ENCODE peak calls at places on chromosomes 12 and 14, in seven cellular contexts. One of them, this sample, is unnamed.
A peak's percentile ranks its signal among the peaks of the same experiment; 100 is the strongest.

GRCh38 chr14:50542941-50543418 is 10.6 kb upstream of the MAP4K5 start:
- DNase-seq in ovary: no peak
- DNase-seq in sigmoid colon: no peak
- DNase-seq in AG09309: no peak
- DNase-seq in colonic mucosa: peak; percentile 55
- DNase-seq in gastrocnemius medialis: no peak
- DNase-seq in A549: peak; percentile 59
- DNase-seq in this sample: no peak

GRCh38 chr12:110641512-110641911 is 27.6 kb downstream of the TCTN1 start:
- DNase-seq in ovary: peak; percentile 66
- DNase-seq in sigmoid colon: no peak
- DNase-seq in AG09309: peak; percentile 2
- DNase-seq in colonic mucosa: no peak
- DNase-seq in gastrocnemius medialis: peak; percentile 34
- DNase-seq in A549: no peak
- DNase-seq in this sample: no peak

GRCh38 chr14:75494898-75495297 is 27.4 kb upstream of the BATF start:
- DNase-seq in ovary: no peak
- DNase-seq in sigmoid colon: no peak
- DNase-seq in AG09309: no peak
- DNase-seq in colonic mucosa: no peak
- DNase-seq in gastrocnemius medialis: no peak
- DNase-seq in A549: no peak
- DNase-seq in this sample: no peak

GRCh38 chr14:52693532-52693931 is 1.8 kb downstream of the ERO1A start:
- DNase-seq in ovary: no peak
- DNase-seq in sigmoid colon: no peak
- DNase-seq in AG09309: no peak
- DNase-seq in colonic mucosa: no peak
- DNase-seq in gastrocnemius medialis: no peak
- DNase-seq in A549: no peak
- DNase-seq in this sample: no peak

GRCh38 chr14:53952533-53952932 is 4.1 kb downstream of the BMP4 start:
- DNase-seq in ovary: no peak
- DNase-seq in sigmoid colon: no peak
- DNase-seq in AG09309: no peak
- DNase-seq in colonic mucosa: peak; percentile 21
- DNase-seq in gastrocnemius medialis: no peak
- DNase-seq in A549: no peak
- DNase-seq in this sample: no peak

GRCh38 chr14:28603606-28604005 is 163.0 kb upstream of the FOXG1 start:
- DNase-seq in ovary: no peak
- DNase-seq in sigmoid colon: no peak
- DNase-seq in AG09309: no peak
- DNase-seq in colonic mucosa: no peak
- DNase-seq in gastrocnemius medialis: no peak
- DNase-seq in A549: peak; percentile 31
- DNase-seq in this sample: no peak

GRCh38 chr14:70987042-70987441 is 79.8 kb downstream of the PCNX1 start:
- DNase-seq in ovary: no peak
- DNase-seq in sigmoid colon: no peak
- DNase-seq in AG09309: no peak
- DNase-seq in colonic mucosa: no peak
- DNase-seq in gastrocnemius medialis: no peak
- DNase-seq in A549: no peak
- DNase-seq in this sample: no peak

GRCh38 chr14:28635387-28635786 is 131.2 kb upstream of the FOXG1 start:
- DNase-seq in ovary: no peak
- DNase-seq in sigmoid colon: no peak
- DNase-seq in AG09309: no peak
- DNase-seq in colonic mucosa: no peak
- DNase-seq in gastrocnemius medialis: no peak
- DNase-seq in A549: peak; percentile 29
- DNase-seq in this sample: peak; percentile 2

GRCh38 chr14:23281247-23281646 is 4.7 kb downstream of the HOMEZ start:
- DNase-seq in ovary: no peak
- DNase-seq in sigmoid colon: no peak
- DNase-seq in AG09309: no peak
- DNase-seq in colonic mucosa: no peak
- DNase-seq in gastrocnemius medialis: no peak
- DNase-seq in A549: no peak
- DNase-seq in this sample: no peak

GRCh38 chr14:23284654-23285529 is 1.0 kb downstream of the HOMEZ start:
- DNase-seq in ovary: no peak
- DNase-seq in sigmoid colon: no peak
- DNase-seq in AG09309: no peak
- DNase-seq in colonic mucosa: peak; percentile 34
- DNase-seq in gastrocnemius medialis: peak; percentile 36
- DNase-seq in A549: no peak
- DNase-seq in this sample: no peak

GRCh38 chr14:23285530-23286019 is 357 bp downstream of the HOMEZ start:
- DNase-seq in ovary: no peak
- DNase-seq in sigmoid colon: no peak
- DNase-seq in AG09309: no peak
- DNase-seq in colonic mucosa: peak; percentile 46
- DNase-seq in gastrocnemius medialis: no peak
- DNase-seq in A549: no peak
- DNase-seq in this sample: no peak

GRCh38 chr14:23286904-23287479 is 1.1 kb upstream of the HOMEZ start:
- DNase-seq in ovary: no peak
- DNase-seq in sigmoid colon: no peak
- DNase-seq in AG09309: no peak
- DNase-seq in colonic mucosa: no peak
- DNase-seq in gastrocnemius medialis: no peak
- DNase-seq in A549: no peak
- DNase-seq in this sample: no peak

DNA sequence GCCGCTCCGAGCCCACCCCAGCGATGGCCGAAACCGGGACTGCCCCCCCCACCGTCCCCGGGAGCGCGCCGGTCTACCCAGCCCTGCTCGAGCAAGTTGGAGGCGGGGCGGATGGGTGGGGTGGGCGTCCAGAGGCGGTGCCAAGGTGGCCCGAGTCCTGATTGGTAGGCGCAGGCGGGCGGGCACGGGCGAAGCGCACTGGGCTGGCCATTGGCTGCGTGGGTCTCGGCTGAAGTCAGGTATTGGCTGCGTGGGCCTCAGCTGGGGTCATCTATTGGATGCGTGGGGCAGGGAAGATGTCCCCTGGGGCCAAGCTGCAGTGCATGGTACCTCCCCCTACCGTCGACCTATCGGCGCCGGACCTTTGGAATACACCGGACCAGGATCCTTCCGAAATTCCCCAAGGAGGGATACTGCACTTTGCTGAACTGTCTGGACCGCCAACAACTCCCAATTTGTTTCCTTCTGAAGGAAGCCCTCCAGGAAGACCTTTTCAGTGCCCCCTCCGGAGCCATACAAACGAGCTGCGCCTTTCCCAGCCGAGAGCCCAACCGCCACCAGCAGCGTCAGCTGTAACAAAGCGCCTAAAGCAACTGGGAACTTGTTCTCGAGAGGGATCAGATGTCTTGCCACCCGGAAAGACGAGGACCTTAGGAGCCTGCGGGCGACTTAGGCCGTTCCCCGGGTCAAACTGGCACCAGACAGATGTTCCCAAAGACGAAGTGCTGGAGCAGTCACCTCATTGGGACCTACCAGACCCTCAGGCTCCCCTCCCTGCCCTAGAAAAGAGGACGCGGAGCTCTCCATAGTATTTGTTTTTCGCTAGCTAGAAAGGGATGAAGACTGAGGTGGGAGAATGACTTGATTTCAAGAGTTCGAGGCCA is at the start of gene HOMEZ:
- DNase-seq in ovary: peak; percentile 99
- DNase-seq in sigmoid colon: peak; percentile 100
- DNase-seq in AG09309: peak; percentile 93
- DNase-seq in colonic mucosa: peak; percentile 99
- DNase-seq in gastrocnemius medialis: peak; percentile 100
- DNase-seq in A549: peak; percentile 98
- DNase-seq in this sample: peak; percentile 92
- TF ChIP-seq CTCF in ovary: peak; percentile 21
- TF ChIP-seq CTCF in sigmoid colon: no peak
- TF ChIP-seq CTCF in AG09309: no peak
- TF ChIP-seq CTCF in colonic mucosa: no peak
- TF ChIP-seq CTCF in gastrocnemius medialis: peak; percentile 11
- TF ChIP-seq CTCF in A549: no peak
- TF ChIP-seq CTCF in this sample: no peak

GRCh38 chr12:6770094-6770493 is 2.2 kb upstream of the LAG3 start:
- DNase-seq in ovary: no peak
- DNase-seq in sigmoid colon: no peak
- DNase-seq in AG09309: no peak
- DNase-seq in colonic mucosa: no peak
- DNase-seq in gastrocnemius medialis: no peak
- DNase-seq in A549: no peak
- DNase-seq in this sample: no peak

GRCh38 chr12:6769681-6770080 is 2.6 kb upstream of the LAG3 start:
- DNase-seq in ovary: no peak
- DNase-seq in sigmoid colon: no peak
- DNase-seq in AG09309: no peak
- DNase-seq in colonic mucosa: no peak
- DNase-seq in gastrocnemius medialis: no peak
- DNase-seq in A549: no peak
- DNase-seq in this sample: no peak

GRCh38 chr12:6771091-6771495 is 1.2 kb upstream of the LAG3 start:
- DNase-seq in ovary: no peak
- DNase-seq in sigmoid colon: peak; percentile 85
- DNase-seq in AG09309: no peak
- DNase-seq in colonic mucosa: no peak
- DNase-seq in gastrocnemius medialis: no peak
- DNase-seq in A549: no peak
- DNase-seq in this sample: no peak

GRCh38 chr12:6771509-6772330 is 600 bp upstream of the LAG3 start:
- DNase-seq in ovary: no peak
- DNase-seq in sigmoid colon: no peak
- DNase-seq in AG09309: no peak
- DNase-seq in colonic mucosa: no peak
- DNase-seq in gastrocnemius medialis: no peak
- DNase-seq in A549: no peak
- DNase-seq in this sample: no peak

DNA sequence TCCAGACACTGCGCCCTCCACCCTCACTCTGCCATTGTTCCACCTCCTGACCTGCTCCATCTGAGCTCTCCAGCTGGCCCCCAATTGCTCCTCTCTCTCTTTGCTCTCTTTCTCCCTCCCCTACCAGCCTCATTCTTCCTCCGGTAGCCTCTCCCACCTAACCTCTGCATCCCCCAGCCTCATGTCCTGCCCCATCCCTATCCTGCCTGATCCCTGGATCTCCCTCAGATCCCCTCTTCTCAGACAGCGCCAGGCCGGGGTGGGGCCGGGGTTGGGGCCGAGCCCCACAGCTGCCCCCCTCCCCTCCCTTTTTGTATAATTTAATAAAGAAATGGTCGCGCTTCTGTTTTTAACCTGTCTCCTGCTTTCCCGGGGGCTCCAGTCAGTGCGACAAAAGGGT is 1.7 kb upstream of the LAG3 start:
- DNase-seq in ovary: no peak
- DNase-seq in sigmoid colon: no peak
- DNase-seq in AG09309: no peak
- DNase-seq in colonic mucosa: no peak
- DNase-seq in gastrocnemius medialis: no peak
- DNase-seq in A549: no peak
- DNase-seq in this sample: no peak
- H3K4me3 ChIP-seq in ovary: no peak overlapping the region
- H3K4me3 ChIP-seq in sigmoid colon: no peak overlapping the region
- H3K4me3 ChIP-seq in AG09309: no peak overlapping the region
- H3K4me3 ChIP-seq in colonic mucosa: no peak overlapping the region
- H3K4me3 ChIP-seq in gastrocnemius medialis: no peak overlapping the region
- H3K4me3 ChIP-seq in A549: no peak overlapping the region
- H3K4me3 ChIP-seq in this sample: no peak overlapping the region

GRCh38 chr12:51531982-51532497 is 59.0 kb upstream of the SCN8A start:
- DNase-seq in ovary: peak; percentile 83
- DNase-seq in sigmoid colon: peak; percentile 70
- DNase-seq in AG09309: peak; percentile 34
- DNase-seq in colonic mucosa: peak; percentile 84
- DNase-seq in gastrocnemius medialis: peak; percentile 44
- DNase-seq in A549: peak; percentile 76
- DNase-seq in this sample: peak; percentile 52

GRCh38 chr12:51536159-51536558 is 54.9 kb upstream of the SCN8A start:
- DNase-seq in ovary: no peak
- DNase-seq in sigmoid colon: no peak
- DNase-seq in AG09309: no peak
- DNase-seq in colonic mucosa: no peak
- DNase-seq in gastrocnemius medialis: no peak
- DNase-seq in A549: peak; percentile 53
- DNase-seq in this sample: no peak

GRCh38 chr12:51534675-51535074 is 56.4 kb upstream of the SCN8A start:
- DNase-seq in ovary: no peak
- DNase-seq in sigmoid colon: no peak
- DNase-seq in AG09309: no peak
- DNase-seq in colonic mucosa: no peak
- DNase-seq in gastrocnemius medialis: no peak
- DNase-seq in A549: no peak
- DNase-seq in this sample: no peak

GRCh38 chr12:51534216-51534615 is 56.8 kb upstream of the SCN8A start:
- DNase-seq in ovary: no peak
- DNase-seq in sigmoid colon: no peak
- DNase-seq in AG09309: no peak
- DNase-seq in colonic mucosa: no peak
- DNase-seq in gastrocnemius medialis: no peak
- DNase-seq in A549: no peak
- DNase-seq in this sample: no peak

DNA sequence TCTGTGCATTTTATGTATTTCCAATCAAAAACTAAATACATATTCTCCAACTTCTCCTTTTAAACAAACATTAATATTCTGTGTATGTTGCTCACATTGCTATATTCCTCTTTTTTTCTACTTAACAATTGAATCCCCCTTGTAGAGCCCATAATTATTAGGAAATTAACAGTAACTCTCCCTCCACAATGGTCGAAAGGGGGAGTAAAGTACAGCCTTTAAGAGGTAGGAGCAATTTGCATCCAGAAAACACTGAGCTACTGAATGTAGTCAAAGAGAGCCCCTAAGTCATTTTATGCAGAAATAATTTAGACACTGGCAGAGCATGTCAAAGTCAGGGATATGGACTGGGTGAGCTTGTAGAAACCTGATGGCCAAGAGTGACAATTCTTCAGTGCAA is 57.2 kb upstream of the SCN8A start:
- DNase-seq in ovary: no peak
- DNase-seq in sigmoid colon: no peak
- DNase-seq in AG09309: no peak
- DNase-seq in colonic mucosa: no peak
- DNase-seq in gastrocnemius medialis: no peak
- DNase-seq in A549: peak; percentile 46
- DNase-seq in this sample: no peak
- TF ChIP-seq CTCF in ovary: no peak
- TF ChIP-seq CTCF in sigmoid colon: no peak
- TF ChIP-seq CTCF in AG09309: peak; percentile 26
- TF ChIP-seq CTCF in colonic mucosa: no peak
- TF ChIP-seq CTCF in gastrocnemius medialis: no peak
- TF ChIP-seq CTCF in A549: peak; percentile 29
- TF ChIP-seq CTCF in this sample: peak; percentile 18

GRCh38 chr12:52043386-52044212 is 7.6 kb upstream of the NR4A1 start:
- DNase-seq in ovary: peak; percentile 67
- DNase-seq in sigmoid colon: peak; percentile 90
- DNase-seq in AG09309: no peak
- DNase-seq in colonic mucosa: no peak
- DNase-seq in gastrocnemius medialis: peak; percentile 97
- DNase-seq in A549: no peak
- DNase-seq in this sample: no peak

GRCh38 chr12:52046859-52047258 is 4.4 kb upstream of the NR4A1 start:
- DNase-seq in ovary: peak; percentile 36
- DNase-seq in sigmoid colon: peak; percentile 63
- DNase-seq in AG09309: no peak
- DNase-seq in colonic mucosa: no peak
- DNase-seq in gastrocnemius medialis: no peak
- DNase-seq in A549: no peak
- DNase-seq in this sample: no peak

GRCh38 chr12:52042706-52043385 is 8.4 kb upstream of the NR4A1 start:
- DNase-seq in ovary: peak; percentile 70
- DNase-seq in sigmoid colon: peak; percentile 70
- DNase-seq in AG09309: no peak
- DNase-seq in colonic mucosa: no peak
- DNase-seq in gastrocnemius medialis: peak; percentile 88
- DNase-seq in A549: no peak
- DNase-seq in this sample: no peak

GRCh38 chr12:52044284-52044983 is 6.8 kb upstream of the NR4A1 start:
- DNase-seq in ovary: peak; percentile 96
- DNase-seq in sigmoid colon: peak; percentile 97
- DNase-seq in AG09309: peak; percentile 96
- DNase-seq in colonic mucosa: no peak
- DNase-seq in gastrocnemius medialis: peak; percentile 95
- DNase-seq in A549: no peak
- DNase-seq in this sample: no peak

GRCh38 chr12:52045794-52046199 is 5.4 kb upstream of the NR4A1 start:
- DNase-seq in ovary: no peak
- DNase-seq in sigmoid colon: peak; percentile 78
- DNase-seq in AG09309: no peak
- DNase-seq in colonic mucosa: peak; percentile 82
- DNase-seq in gastrocnemius medialis: no peak
- DNase-seq in A549: peak; percentile 60
- DNase-seq in this sample: no peak
- H3K4me3 ChIP-seq in ovary: no peak overlapping the region
- H3K4me3 ChIP-seq in sigmoid colon: no peak overlapping the region
- H3K4me3 ChIP-seq in AG09309: no peak overlapping the region
- H3K4me3 ChIP-seq in colonic mucosa: no peak overlapping the region
- H3K4me3 ChIP-seq in gastrocnemius medialis: peak overlapping the region; percentile 52
- H3K4me3 ChIP-seq in A549: no peak overlapping the region
- H3K4me3 ChIP-seq in this sample: no peak overlapping the region

This sample was measured in HFF-Myc.